ENCODE peak calls at places on chromosomes 13 and 19, in six cellular contexts. One of them, this sample, is unnamed.

GRCh38 chr13:38045278-38046048 is 175.9 kb upstream of the TRPC4 start:
- DNase-seq in thoracic aorta: no peak
- DNase-seq in CD4-positive, alpha-beta T cell: no peak
- DNase-seq in stomach: no peak
- DNase-seq in naive thymus-derived CD4-positive, alpha-beta T cell: no peak
- DNase-seq in mucosa of descending colon: no peak
- DNase-seq in this sample: no peak

GRCh38 chr19:12828494-12828893 is 5.9 kb downstream of the RTBDN start:
- DNase-seq in naive thymus-derived CD4-positive, alpha-beta T cell: no peak
- DNase-seq in stomach: peak; percentile 49
- DNase-seq in mucosa of descending colon: peak; percentile 76
- DNase-seq in thoracic aorta: no peak
- DNase-seq in CD4-positive, alpha-beta T cell: no peak
- DNase-seq in this sample: no peak

GRCh38 chr19:39194832-39195542 is 1.8 kb upstream of the NCCRP1 start:
- DNase-seq in thoracic aorta: no peak
- DNase-seq in naive thymus-derived CD4-positive, alpha-beta T cell: no peak
- DNase-seq in mucosa of descending colon: no peak
- DNase-seq in CD4-positive, alpha-beta T cell: no peak
- DNase-seq in stomach: no peak
- DNase-seq in this sample: no peak

GRCh38 chr19:35318679-35319448 is 10.1 kb upstream of the CD22 start:
- DNase-seq in mucosa of descending colon: no peak
- DNase-seq in naive thymus-derived CD4-positive, alpha-beta T cell: no peak
- DNase-seq in CD4-positive, alpha-beta T cell: no peak
- DNase-seq in stomach: peak; percentile 32
- DNase-seq in thoracic aorta: peak; percentile 13
- DNase-seq in this sample: no peak

GRCh38 chr13:105168295-105168694 is 1367.2 kb downstream of the EFNB2 start:
- DNase-seq in thoracic aorta: no peak
- DNase-seq in stomach: no peak
- DNase-seq in mucosa of descending colon: no peak
- DNase-seq in naive thymus-derived CD4-positive, alpha-beta T cell: no peak
- DNase-seq in CD4-positive, alpha-beta T cell: no peak
- DNase-seq in this sample: no peak

GRCh38 chr19:48630289-48631036 is 6.7 kb downstream of the DBP start:
- DNase-seq in mucosa of descending colon: peak; percentile 81
- DNase-seq in CD4-positive, alpha-beta T cell: no peak
- DNase-seq in stomach: peak; percentile 95
- DNase-seq in thoracic aorta: no peak
- DNase-seq in naive thymus-derived CD4-positive, alpha-beta T cell: no peak
- DNase-seq in this sample: no peak

GRCh38 chr13:81171065-81171647 is 830.2 kb upstream of the SPRY2 start:
- DNase-seq in naive thymus-derived CD4-positive, alpha-beta T cell: no peak
- DNase-seq in stomach: no peak
- DNase-seq in CD4-positive, alpha-beta T cell: no peak
- DNase-seq in thoracic aorta: no peak
- DNase-seq in mucosa of descending colon: no peak
- DNase-seq in this sample: no peak

GRCh38 chr13:87122551-87122950 is 548.6 kb upstream of the SLITRK5 start:
- DNase-seq in CD4-positive, alpha-beta T cell: no peak
- DNase-seq in stomach: no peak
- DNase-seq in mucosa of descending colon: no peak
- DNase-seq in thoracic aorta: no peak
- DNase-seq in naive thymus-derived CD4-positive, alpha-beta T cell: no peak
- DNase-seq in this sample: no peak

GRCh38 chr19:48549380-48549779 is 2.6 kb upstream of the SULT2B1 start:
- DNase-seq in stomach: no peak
- DNase-seq in naive thymus-derived CD4-positive, alpha-beta T cell: no peak
- DNase-seq in thoracic aorta: no peak
- DNase-seq in mucosa of descending colon: no peak
- DNase-seq in CD4-positive, alpha-beta T cell: no peak
- DNase-seq in this sample: no peak

GRCh38 chr19:45973564-45974338 is at the start of gene NOVA2:
- DNase-seq in stomach: peak; percentile 36
- DNase-seq in naive thymus-derived CD4-positive, alpha-beta T cell: no peak
- DNase-seq in thoracic aorta: no peak
- DNase-seq in mucosa of descending colon: peak; percentile 54
- DNase-seq in CD4-positive, alpha-beta T cell: no peak
- DNase-seq in this sample: no peak

GRCh38 chr19:3420909-3421619 is 54.7 kb downstream of the NFIC start:
- DNase-seq in naive thymus-derived CD4-positive, alpha-beta T cell: no peak
- DNase-seq in mucosa of descending colon: no peak
- DNase-seq in CD4-positive, alpha-beta T cell: no peak
- DNase-seq in thoracic aorta: no peak
- DNase-seq in stomach: no peak
- DNase-seq in this sample: no peak

DNA sequence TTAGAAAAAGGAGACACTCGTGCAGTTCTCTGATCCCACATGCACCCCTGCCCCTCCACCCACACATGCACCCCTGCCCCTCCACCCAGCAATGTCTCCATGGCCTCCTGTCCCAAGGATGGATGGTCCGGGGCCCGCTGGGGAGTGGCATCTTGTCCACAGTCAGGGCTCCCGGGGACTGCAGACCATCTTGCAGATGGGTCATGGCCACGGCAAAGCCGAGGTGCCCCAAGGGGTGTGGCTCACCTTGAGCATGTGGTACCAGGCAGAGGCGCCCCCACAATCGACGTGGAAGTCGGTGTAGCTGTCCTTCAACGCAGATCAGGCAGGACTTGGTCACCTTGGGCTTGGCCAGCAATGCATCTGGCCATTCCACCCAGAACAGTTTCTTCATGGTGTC is 216.7 kb downstream of the TUBA3C start:
- DNase-seq in mucosa of descending colon: no peak
- DNase-seq in stomach: no peak
- DNase-seq in CD4-positive, alpha-beta T cell: no peak
- DNase-seq in thoracic aorta: no peak
- DNase-seq in naive thymus-derived CD4-positive, alpha-beta T cell: no peak
- DNase-seq in this sample: no peak
- H3K9me3 ChIP-seq in mucosa of descending colon: peaks cover 67% of the 10 kb centered on the region
- H3K9me3 ChIP-seq in stomach: peaks cover 18% of the 10 kb centered on the region
- H3K9me3 ChIP-seq in CD4-positive, alpha-beta T cell: no peaks in the 10 kb centered on the region
- H3K9me3 ChIP-seq in thoracic aorta: no peaks in the 10 kb centered on the region
- H3K9me3 ChIP-seq in naive thymus-derived CD4-positive, alpha-beta T cell: no peaks in the 10 kb centered on the region
- H3K9me3 ChIP-seq in this sample: no peaks in the 10 kb centered on the region

DNA sequence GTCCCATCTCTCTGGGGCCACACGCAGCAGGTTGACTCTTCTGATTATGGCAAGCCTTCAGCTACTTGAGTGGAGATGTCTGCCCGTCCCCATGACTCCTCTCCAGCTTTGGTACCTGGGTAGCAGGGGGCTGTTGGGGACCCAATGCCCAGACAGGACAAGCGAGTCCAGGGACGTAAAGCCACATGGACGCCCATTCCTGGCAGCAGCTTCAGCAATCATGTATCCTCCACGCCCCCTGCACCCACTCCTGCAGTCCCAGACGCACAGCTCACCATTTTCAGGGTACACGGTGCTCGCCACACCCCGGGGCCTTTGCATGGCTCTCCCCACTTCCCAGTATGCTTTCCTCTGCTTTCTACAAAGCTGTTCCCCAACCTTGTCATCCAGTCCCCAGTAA is 22.0 kb upstream of the VSTM2B start:
- DNase-seq in mucosa of descending colon: peak; percentile 4
- DNase-seq in CD4-positive, alpha-beta T cell: no peak
- DNase-seq in naive thymus-derived CD4-positive, alpha-beta T cell: no peak
- DNase-seq in stomach: no peak
- DNase-seq in thoracic aorta: no peak
- DNase-seq in this sample: no peak
- H3K9me3 ChIP-seq in mucosa of descending colon: no peaks in the 10 kb centered on the region
- H3K9me3 ChIP-seq in CD4-positive, alpha-beta T cell: no peaks in the 10 kb centered on the region
- H3K9me3 ChIP-seq in naive thymus-derived CD4-positive, alpha-beta T cell: no peaks in the 10 kb centered on the region
- H3K9me3 ChIP-seq in stomach: no peaks in the 10 kb centered on the region
- H3K9me3 ChIP-seq in thoracic aorta: no peaks in the 10 kb centered on the region
- H3K9me3 ChIP-seq in this sample: no peaks in the 10 kb centered on the region

GRCh38 chr19:19966862-19967261 is 66.1 kb downstream of the ZNF93 start:
- DNase-seq in CD4-positive, alpha-beta T cell: no peak
- DNase-seq in naive thymus-derived CD4-positive, alpha-beta T cell: no peak
- DNase-seq in stomach: no peak
- DNase-seq in thoracic aorta: no peak
- DNase-seq in mucosa of descending colon: no peak
- DNase-seq in this sample: no peak
- H3K9me3 ChIP-seq in CD4-positive, alpha-beta T cell: peaks cover 30% of the 10 kb centered on the region
- H3K9me3 ChIP-seq in naive thymus-derived CD4-positive, alpha-beta T cell: no peaks in the 10 kb centered on the region
- H3K9me3 ChIP-seq in stomach: peaks cover 40% of the 10 kb centered on the region
- H3K9me3 ChIP-seq in thoracic aorta: peaks cover 20% of the 10 kb centered on the region
- H3K9me3 ChIP-seq in mucosa of descending colon: peaks cover 36% of the 10 kb centered on the region
- H3K9me3 ChIP-seq in this sample: no peaks in the 10 kb centered on the region

GRCh38 chr13:19305434-19305833 is 123.8 kb upstream of the TUBA3C start:
- DNase-seq in stomach: no peak
- DNase-seq in thoracic aorta: no peak
- DNase-seq in naive thymus-derived CD4-positive, alpha-beta T cell: no peak
- DNase-seq in mucosa of descending colon: no peak
- DNase-seq in CD4-positive, alpha-beta T cell: no peak
- DNase-seq in this sample: no peak
- H3K9me3 ChIP-seq in stomach: peaks cover 11% of the 10 kb centered on the region
- H3K9me3 ChIP-seq in thoracic aorta: no peaks in the 10 kb centered on the region
- H3K9me3 ChIP-seq in naive thymus-derived CD4-positive, alpha-beta T cell: no peaks in the 10 kb centered on the region
- H3K9me3 ChIP-seq in mucosa of descending colon: peaks cover 39% of the 10 kb centered on the region
- H3K9me3 ChIP-seq in CD4-positive, alpha-beta T cell: no peaks in the 10 kb centered on the region
- H3K9me3 ChIP-seq in this sample: no peaks in the 10 kb centered on the region

DNA sequence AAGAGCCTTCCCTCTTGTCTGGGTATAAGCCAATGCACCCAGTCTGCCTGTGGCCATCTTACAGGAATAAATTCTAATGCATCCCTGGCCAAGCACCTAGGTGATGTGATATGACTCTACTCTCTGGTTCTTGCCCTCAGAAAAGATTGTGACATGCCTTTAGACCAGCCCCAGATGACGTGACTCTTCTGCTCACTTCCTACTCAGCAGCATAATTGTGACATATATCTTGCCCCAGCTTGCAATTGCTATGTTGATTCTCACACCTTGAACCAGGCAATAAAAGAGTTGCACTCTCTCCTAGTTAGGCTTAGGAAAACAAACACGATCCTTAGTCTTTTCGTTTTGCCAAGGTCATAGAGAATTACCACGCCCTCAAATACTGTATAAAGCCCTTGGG is 13.3 kb upstream of the ZNF726 start:
- DNase-seq in mucosa of descending colon: no peak
- DNase-seq in thoracic aorta: no peak
- DNase-seq in CD4-positive, alpha-beta T cell: no peak
- DNase-seq in stomach: no peak
- DNase-seq in naive thymus-derived CD4-positive, alpha-beta T cell: no peak
- DNase-seq in this sample: no peak
- H3K9me3 ChIP-seq in mucosa of descending colon: peaks cover 23% of the 10 kb centered on the region
- H3K9me3 ChIP-seq in thoracic aorta: peaks cover 11% of the 10 kb centered on the region
- H3K9me3 ChIP-seq in CD4-positive, alpha-beta T cell: peaks cover 18% of the 10 kb centered on the region
- H3K9me3 ChIP-seq in stomach: peaks cover 33% of the 10 kb centered on the region
- H3K9me3 ChIP-seq in naive thymus-derived CD4-positive, alpha-beta T cell: no peaks in the 10 kb centered on the region
- H3K9me3 ChIP-seq in this sample: no peaks in the 10 kb centered on the region

DNA sequence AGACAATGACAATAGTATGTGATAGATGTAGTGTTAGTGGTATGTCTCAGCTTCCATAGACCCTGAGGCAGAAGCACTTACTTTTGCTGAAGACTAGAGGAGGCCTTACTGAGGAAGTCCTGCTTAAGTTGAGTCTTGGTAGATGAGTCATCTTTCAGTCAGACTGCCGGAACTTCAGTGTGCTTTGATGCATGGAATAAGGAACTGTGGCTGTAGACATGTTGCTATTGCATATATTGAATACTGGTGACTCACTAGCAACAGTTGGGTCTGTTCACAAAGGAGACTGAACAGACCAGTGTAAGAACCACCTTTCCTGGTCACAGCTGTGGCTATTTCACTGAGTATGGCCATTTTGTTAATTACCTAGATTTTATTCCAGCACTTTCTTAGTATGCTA is 1000.6 kb downstream of the OLFM4 start:
- DNase-seq in naive thymus-derived CD4-positive, alpha-beta T cell: no peak
- DNase-seq in thoracic aorta: no peak
- DNase-seq in mucosa of descending colon: no peak
- DNase-seq in stomach: no peak
- DNase-seq in CD4-positive, alpha-beta T cell: no peak
- DNase-seq in this sample: no peak
- H3K9me3 ChIP-seq in naive thymus-derived CD4-positive, alpha-beta T cell: no peaks in the 10 kb centered on the region
- H3K9me3 ChIP-seq in thoracic aorta: no peaks in the 10 kb centered on the region
- H3K9me3 ChIP-seq in mucosa of descending colon: peaks cover 47% of the 10 kb centered on the region
- H3K9me3 ChIP-seq in stomach: peaks cover 17% of the 10 kb centered on the region
- H3K9me3 ChIP-seq in CD4-positive, alpha-beta T cell: peaks cover 14% of the 10 kb centered on the region
- H3K9me3 ChIP-seq in this sample: peaks cover 4% of the 10 kb centered on the region